ENCODE peak calls at places on chromosome 13, in seven cellular contexts. D, Q, P, J, F, U and X are unnamed samples.
A peak's percentile ranks its signal among the peaks of the same experiment; 100 is the strongest.

GRCh38 chr13:99980201-99981114 is 1.1 kb upstream of the ZIC2 start:
- DNase-seq in P (no peak), J (no peak), D (peak; percentile 85), F (peak; percentile 5), Q (peak; percentile 53), U (no peak), X (no peak)

GRCh38 chr13:110575322-110576069 is 14.0 kb upstream of the RAB20 start:
- DNase-seq in D (peak; percentile 29), P (peak; percentile 65), F (no peak), J (peak; percentile 33), Q (no peak), U (no peak), X (no peak)

GRCh38 chr13:44181938-44182337 is 191.7 kb upstream of the SERP2 start:
- DNase-seq in D (no peak), Q (peak; percentile 38), F (no peak), U (no peak), J (no peak), P (no peak), X (no peak)

GRCh38 chr13:97921146-97921776 is 32.2 kb upstream of the IPO5 start:
- DNase-seq in D (no peak), U (no peak), P (no peak), F (peak; percentile 49), J (peak; percentile 28), Q (no peak), X (no peak)

GRCh38 chr13:53123536-53123935 is 94.9 kb downstream of the OLFM4 start:
- DNase-seq in F (no peak), P (no peak), U (no peak), Q (no peak), J (no peak), D (no peak), X (no peak)

GRCh38 chr13:52892925-52893324 is 44.5 kb upstream of the PCDH8 start:
- DNase-seq in D (no peak), Q (peak; percentile 57), P (no peak), U (no peak), F (no peak), J (no peak), X (no peak)

GRCh38 chr13:99124695-99125334 is 75.8 kb upstream of the UBAC2 start:
- DNase-seq in P (no peak), Q (peak; percentile 64), U (no peak), F (peak; percentile 4), J (no peak), D (peak; percentile 3), X (no peak)

GRCh38 chr13:30159446-30159839 is 147.9 kb downstream of the KATNAL1 start:
- DNase-seq in F (no peak), Q (peak; percentile 13), U (no peak), P (no peak), D (no peak), J (no peak), X (no peak)

GRCh38 chr13:29849071-29849541 is 1.3 kb downstream of the UBL3 start:
- DNase-seq in D (no peak), U (no peak), Q (no peak), P (no peak), F (no peak), J (peak; percentile 46), X (no peak)

GRCh38 chr13:46655727-46656180 is 102.8 kb downstream of the LRCH1 start:
- DNase-seq in F (no peak), P (no peak), Q (no peak), D (peak; percentile 18), J (no peak), U (no peak), X (no peak)

GRCh38 chr13:114310961-114311360 is 3.3 kb upstream of the CHAMP1 start:
- DNase-seq in P (no peak), J (no peak), F (no peak), D (no peak), U (no peak), Q (no peak), X (no peak)

GRCh38 chr13:30744056-30744684 is 8.8 kb downstream of the ALOX5AP start:
- DNase-seq in U (no peak), P (peak; percentile 95), Q (peak; percentile 13), D (peak; percentile 44), F (no peak), J (no peak), X (no peak)

DNA sequence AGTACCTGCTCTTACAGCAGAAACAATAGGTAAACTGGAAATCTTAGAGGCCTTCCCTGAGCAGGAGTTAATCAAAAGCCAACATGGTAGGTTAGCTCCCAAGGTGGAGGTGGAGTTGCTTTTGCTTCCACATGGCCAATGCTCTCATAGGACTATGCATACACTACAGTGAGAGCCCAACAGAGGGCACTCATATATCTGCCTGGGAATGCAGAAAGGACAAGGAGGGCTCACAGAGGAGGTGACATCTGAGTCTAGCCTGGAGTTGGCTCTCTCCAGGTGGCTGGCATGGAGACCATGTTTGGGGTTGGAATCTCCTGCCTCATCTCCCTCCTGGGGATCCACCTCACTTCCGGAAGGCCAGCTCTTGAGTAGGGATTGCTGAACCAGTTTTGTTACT is 34.6 kb downstream of the ATP8A2 start:
- DNase-seq in F (no peak), D (no peak), U (no peak), P (no peak), J (no peak), Q (no peak), X (no peak)
- TF ChIP-seq CTCF in F (no peak), D (no peak), U (no peak), P (peak; percentile 30), J (no peak), Q (no peak), X (no peak)

DNA sequence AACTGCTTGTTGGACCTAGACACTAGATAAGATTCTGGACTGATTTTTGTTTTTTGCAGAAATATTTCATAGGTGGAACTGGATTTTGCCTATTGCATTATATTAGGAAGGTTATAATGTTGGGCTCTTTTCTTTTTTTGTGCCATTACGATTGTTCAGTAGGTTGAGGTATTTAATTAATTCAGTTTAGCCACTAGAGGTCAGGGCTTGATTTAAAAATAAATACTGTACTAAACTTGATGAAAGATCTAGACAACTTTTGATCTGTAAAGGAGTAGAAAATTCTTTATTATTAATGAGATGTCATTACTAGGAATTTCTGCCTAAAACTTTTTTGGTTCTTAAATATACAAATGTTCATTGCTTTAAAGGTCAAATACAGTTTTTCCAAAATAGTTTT is 15.2 kb upstream of the SUPT20H start:
- DNase-seq in J (no peak), P (no peak), Q (peak; percentile 14), D (no peak), U (no peak), F (no peak), X (no peak)
- TF ChIP-seq CTCF in J (peak; percentile 28), P (no peak), Q (peak; percentile 59), D (peak; percentile 70), U (peak; percentile 63), F (peak; percentile 21), X (no peak)

GRCh38 chr13:75365724-75366173 is 116.2 kb downstream of the TBC1D4 start:
- DNase-seq in U (no peak), P (peak; percentile 79), F (no peak), J (no peak), D (peak; percentile 27), Q (peak; percentile 62), X (no peak)
- TF ChIP-seq CTCF in U (no peak), P (no peak), F (no peak), J (no peak), D (peak; percentile 19), Q (no peak), X (no peak)

GRCh38 chr13:102460806-102461205 is 59.0 kb upstream of the FGF14 start:
- DNase-seq in D (no peak), F (no peak), P (no peak), Q (no peak), J (no peak), U (no peak), X (no peak)
- TF ChIP-seq CTCF in D (no peak), F (no peak), P (no peak), Q (no peak), J (no peak), U (no peak), X (no peak)

GRCh38 chr13:91187522-91187921 is 160.0 kb upstream of the MIR17HG start:
- DNase-seq in Q (no peak), P (no peak), F (no peak), U (no peak), J (no peak), D (no peak), X (no peak)

GRCh38 chr13:91181892-91182291 is 165.6 kb upstream of the MIR17HG start:
- DNase-seq in J (no peak), P (no peak), F (no peak), U (no peak), Q (no peak), D (no peak), X (no peak)

GRCh38 chr13:91184244-91184926 is 163.1 kb upstream of the MIR17HG start:
- DNase-seq in U (no peak), F (no peak), D (no peak), P (no peak), Q (no peak), J (no peak), X (no peak)

DNA sequence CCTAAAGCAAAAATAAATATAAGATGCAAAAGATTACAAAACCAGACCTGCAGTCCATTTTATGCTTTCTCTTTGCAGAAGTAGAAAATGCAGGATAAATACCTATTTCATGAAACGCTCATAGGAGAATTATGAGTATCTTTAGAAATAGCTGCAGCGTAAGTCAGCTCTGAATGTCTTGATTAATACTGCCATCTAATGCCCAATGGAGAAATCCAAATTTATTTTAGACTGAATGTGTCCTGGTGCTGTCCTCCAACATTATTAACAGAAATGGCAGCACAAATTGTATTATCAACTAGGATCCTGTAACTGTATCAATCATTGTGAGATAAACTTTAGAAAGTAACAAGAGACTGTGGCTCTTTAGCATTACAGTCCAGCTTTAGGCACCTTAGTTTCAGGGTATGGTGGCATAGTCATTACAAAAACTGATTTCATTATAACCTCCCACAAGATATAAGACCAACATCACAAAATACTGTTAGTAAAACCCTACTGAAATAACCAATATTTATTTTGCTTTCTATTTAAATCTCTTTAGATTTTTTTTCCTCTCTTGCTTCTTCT is 162.1 kb upstream of the MIR17HG start:
- DNase-seq in D (no peak), Q (peak; percentile 8), J (no peak), P (no peak), F (no peak), U (no peak), X (no peak)
- TF ChIP-seq CTCF in D (peak; percentile 51), Q (no peak), J (no peak), P (no peak), F (no peak), U (peak; percentile 69), X (no peak)

GRCh38 chr13:91546865-91547264 is 148.4 kb downstream of the GPC5 start:
- DNase-seq in J (no peak), Q (no peak), U (no peak), D (no peak), P (no peak), F (no peak), X (no peak)
- TF ChIP-seq CTCF in J (no peak), Q (no peak), U (no peak), D (no peak), P (no peak), F (no peak), X (no peak)

GRCh38 chr13:112392719-112393118 is 16.6 kb downstream of the SPACA7 start:
- DNase-seq in F (no peak), Q (no peak), J (no peak), U (no peak), D (no peak), P (no peak), X (no peak)
- TF ChIP-seq CTCF in F (no peak), Q (no peak), J (no peak), U (no peak), D (peak; percentile 24), P (peak; percentile 12), X (no peak)